ENCODE peak calls at places on chromosome 6, in six cellular contexts. H, K, E, W, D and P are unnamed samples.

GRCh38 chr6:44059359-44060342 is 67.6 kb downstream of the MRPL14 start:
- DNase-seq in H (no peak), K (no peak), E (no peak), W (no peak), D (peak; percentile 60), P (no peak)

GRCh38 chr6:339480-339879 is 47.2 kb downstream of the DUSP22 start:
- DNase-seq in H (no peak), K (no peak), E (no peak), W (no peak), D (no peak), P (no peak)

GRCh38 chr6:142884214-142885035 is 60.6 kb downstream of the HIVEP2 start:
- DNase-seq in H (no peak), K (no peak), E (no peak), W (no peak), D (no peak), P (no peak)

GRCh38 chr6:87259791-87260190 is 62.6 kb upstream of the SMIM8 start:
- DNase-seq in H (no peak), K (no peak), E (no peak), W (no peak), D (no peak), P (no peak)

GRCh38 chr6:3421763-3422456 is 34.9 kb downstream of the SLC22A23 start:
- DNase-seq in H (no peak), K (no peak), E (no peak), W (no peak), D (no peak), P (no peak)

GRCh38 chr6:32785781-32786533 is 22.6 kb upstream of the HLA-DQB2 start:
- DNase-seq in H (no peak), K (peak; percentile 63), E (peak; percentile 28), W (no peak), D (no peak), P (no peak)

GRCh38 chr6:142367501-142368018 is 65.8 kb downstream of the ADGRG6 start:
- DNase-seq in H (no peak), K (no peak), E (no peak), W (no peak), D (no peak), P (no peak)

GRCh38 chr6:148523051-148523450 is 180.4 kb downstream of the SASH1 start:
- DNase-seq in H (no peak), K (no peak), E (no peak), W (no peak), D (no peak), P (no peak)

GRCh38 chr6:157649311-157650260 is 173.5 kb upstream of the SNX9 start:
- DNase-seq in H (no peak), K (peak; percentile 68), E (no peak), W (no peak), D (no peak), P (no peak)

GRCh38 chr6:95967594-95967993 is 48.2 kb upstream of the FUT9 start:
- DNase-seq in H (no peak), K (no peak), E (no peak), W (no peak), D (no peak), P (no peak)

GRCh38 chr6:29813809-29814208 is 13.8 kb upstream of the HLA-G start:
- DNase-seq in H (no peak), K (no peak), E (no peak), W (no peak), D (no peak), P (no peak)

GRCh38 chr6:96124778-96125177 is 109.0 kb downstream of the FUT9 start:
- DNase-seq in H (no peak), K (no peak), E (no peak), W (no peak), D (no peak), P (no peak)

GRCh38 chr6:12480379-12480778 is 190.2 kb downstream of the EDN1 start:
- DNase-seq in H (no peak), K (no peak), E (no peak), W (no peak), D (no peak), P (no peak)

GRCh38 chr6:11601776-11602605 is 64.4 kb downstream of the TMEM170B start:
- DNase-seq in H (peak; percentile 62), K (no peak), E (no peak), W (no peak), D (no peak), P (no peak)

GRCh38 chr6:1593958-1594314 is 15.8 kb upstream of the FOXC1 start:
- DNase-seq in H (no peak), K (no peak), E (no peak), W (no peak), D (no peak), P (no peak)

GRCh38 chr6:70436320-70436719 is 23.0 kb downstream of the FAM135A start:
- DNase-seq in H (no peak), K (no peak), E (no peak), W (no peak), D (no peak), P (no peak)

GRCh38 chr6:127518710-127519468 is at the start of gene MTCL3:
- DNase-seq in H (no peak), K (no peak), E (no peak), W (no peak), D (no peak), P (no peak)

GRCh38 chr6:41976794-41977484 is 35.3 kb upstream of the CCND3 start:
- DNase-seq in H (no peak), K (no peak), E (no peak), W (no peak), D (no peak), P (no peak)

GRCh38 chr6:32790306-32790705 is 26.5 kb downstream of the HLA-DOB start:
- DNase-seq in H (no peak), K (no peak), E (no peak), W (no peak), D (no peak), P (no peak)

GRCh38 chr6:119096683-119097310 is 18.3 kb upstream of the FAM184A start:
- DNase-seq in H (no peak), K (peak; percentile 92), E (peak; percentile 38), W (peak; percentile 84), D (peak; percentile 90), P (no peak)

GRCh38 chr6:165717732-165718465 is 54.9 kb upstream of the PDE10A start:
- DNase-seq in H (no peak), K (no peak), E (no peak), W (no peak), D (no peak), P (no peak)

GRCh38 chr6:165678429-165678828 is 15.4 kb upstream of the PDE10A start:
- DNase-seq in H (peak; percentile 37), K (no peak), E (no peak), W (no peak), D (no peak), P (no peak)

GRCh38 chr6:42017021-42017643 is 33.2 kb upstream of the TAF8 start:
- DNase-seq in H (no peak), K (no peak), E (no peak), W (no peak), D (no peak), P (no peak)

DNA sequence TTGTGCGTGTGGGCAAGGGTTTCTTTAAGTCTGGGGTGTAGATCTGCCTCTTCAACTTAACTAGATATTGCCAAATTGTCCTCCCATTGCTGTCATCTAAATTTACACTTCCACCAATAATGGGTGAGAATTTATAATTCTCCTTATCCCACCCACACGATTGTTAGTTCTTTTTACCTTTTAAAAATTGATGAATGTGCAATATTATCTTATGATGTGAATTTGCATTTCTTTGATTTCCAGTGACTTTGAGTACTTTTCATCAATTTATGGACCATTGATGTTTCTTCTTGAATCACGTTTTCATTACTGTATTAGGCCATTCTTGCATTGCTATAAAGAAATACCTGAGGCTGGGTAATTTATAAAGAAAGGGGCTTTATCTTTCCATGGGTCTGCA is 17.2 kb upstream of the TPD52L1 start:
- DNase-seq in H (no peak), K (no peak), E (no peak), W (no peak), D (no peak), P (no peak)
- TF ChIP-seq CTCF in H (no peak), K (no peak), E (no peak), W (no peak), D (no peak), P (no peak)

DNA sequence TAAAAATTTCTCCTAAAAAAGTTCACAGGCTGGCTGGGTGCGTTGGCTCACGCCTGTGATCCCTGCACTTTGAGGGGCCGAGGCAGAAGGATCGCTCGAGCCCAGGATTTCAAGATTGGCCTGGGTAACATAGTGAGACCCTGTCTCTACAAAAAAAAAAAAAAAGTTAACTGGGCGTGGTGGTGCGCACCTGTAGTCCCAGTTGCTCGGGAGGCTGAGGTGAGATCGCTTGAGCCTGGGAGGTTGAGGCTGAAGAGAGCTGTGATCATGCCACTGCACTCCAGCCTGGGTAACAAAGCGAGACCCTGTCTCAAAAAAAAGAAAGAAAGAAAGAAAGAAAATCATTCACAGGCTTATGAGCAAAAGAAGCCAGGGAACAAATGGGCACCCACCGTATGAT is 76.9 kb downstream of the FGD2 start:
- DNase-seq in H (no peak), K (no peak), E (no peak), W (no peak), D (no peak), P (no peak)
- H3K4me1 ChIP-seq in H (peaks cover 12% of the 10 kb centered on the region), K (peaks cover 25% of the 10 kb centered on the region), E (peaks cover 18% of the 10 kb centered on the region), W (peaks cover 8% of the 10 kb centered on the region), D (no peaks in the 10 kb centered on the region), P (peaks cover 24% of the 10 kb centered on the region)

DNA sequence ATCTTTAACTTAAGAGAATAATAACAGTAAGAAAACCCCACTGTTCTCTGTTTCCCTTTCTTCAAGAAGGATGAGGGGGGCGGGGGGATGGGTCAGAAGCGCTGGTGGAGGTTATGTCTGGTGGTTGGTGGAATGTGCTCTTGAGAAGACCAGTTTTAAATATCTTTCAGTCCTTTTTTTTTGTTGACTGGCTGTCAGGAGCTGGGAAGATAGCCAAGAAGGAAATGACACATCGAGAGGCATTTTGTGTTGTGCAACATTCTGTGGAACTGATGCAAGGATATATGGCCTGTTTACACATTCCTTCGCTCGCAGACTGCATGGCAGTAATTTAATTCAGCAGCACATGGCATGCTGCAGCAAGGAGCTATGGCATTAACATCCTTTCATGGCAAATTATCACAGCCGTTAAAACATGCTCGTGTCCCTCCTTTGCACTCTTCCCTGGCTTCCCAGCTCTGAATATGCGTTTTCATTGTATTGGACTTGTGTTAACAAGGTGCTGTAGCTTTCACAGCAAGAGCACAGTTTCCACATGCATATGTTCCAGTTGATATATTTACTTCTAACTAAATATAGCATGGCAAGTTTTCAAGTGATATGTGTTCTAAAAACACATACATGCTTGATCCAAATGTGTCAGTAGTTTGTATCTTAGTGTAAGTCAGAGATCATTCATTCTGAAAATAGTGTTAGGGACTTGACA is 68.2 kb upstream of the SUPT3H start:
- DNase-seq in H (peak; percentile 92), K (peak; percentile 79), E (peak; percentile 66), W (peak; percentile 35), D (peak; percentile 74), P (peak; percentile 9)
- TF ChIP-seq POLR2A in H (no peak), K (no peak), E (no peak), W (no peak), D (no peak), P (no peak)

DNA sequence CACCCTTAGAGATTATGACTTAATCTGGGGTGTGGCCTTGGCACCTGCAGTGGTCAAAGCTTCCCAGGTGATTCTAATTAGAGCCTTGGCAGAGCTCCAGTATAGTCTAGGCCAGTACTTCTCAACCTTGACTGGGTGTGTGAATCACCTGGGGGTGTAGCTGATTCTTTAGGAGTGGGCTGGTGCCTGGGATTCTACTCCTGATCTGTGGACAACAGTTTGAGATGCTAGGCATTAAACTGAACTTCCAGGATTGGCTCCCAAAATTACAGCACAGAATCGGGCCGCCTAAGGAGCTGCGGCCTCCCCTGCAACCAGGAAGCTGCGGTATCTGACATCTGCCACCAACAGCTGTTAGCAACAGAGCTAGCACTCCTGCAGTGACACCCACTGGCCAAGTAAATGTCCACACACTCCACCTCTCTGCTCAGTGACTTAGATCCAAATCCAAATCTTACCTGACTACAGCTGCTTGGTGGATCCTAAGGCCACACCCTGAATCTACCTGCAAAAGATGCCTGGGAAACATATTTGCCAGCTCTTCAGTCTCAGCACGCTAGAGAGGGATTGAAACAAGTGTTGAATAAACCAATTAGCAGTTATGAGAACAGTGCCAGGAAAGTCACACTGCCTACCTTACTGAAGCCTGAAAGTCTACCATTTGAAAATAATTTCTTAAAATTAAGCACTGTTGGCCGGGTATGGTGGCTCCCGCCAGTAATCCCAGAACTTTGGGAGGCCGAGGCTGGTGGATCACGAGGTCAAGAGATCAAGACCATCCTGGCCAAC is 126.7 kb downstream of the UNC5CL start:
- DNase-seq in H (no peak), K (no peak), E (peak; percentile 61), W (no peak), D (peak; percentile 55), P (no peak)
- TF ChIP-seq CTCF in H (peak; percentile 47), K (no peak), E (peak; percentile 45), W (no peak), D (peak; percentile 72), P (peak; percentile 62)